ENCODE peak calls at places on chromosome 2, in five cellular contexts. N is CD4-positive, alpha-beta memory T cell; C is GM20000; I is hippocampal formation; O is activated CD8-positive, alpha-beta memory T cell treated with anti-CD3 and anti-CD28 coated beads for 24 hours. Q is an unnamed sample.

GRCh38 chr2:46252891-46253659 is 44.1 kb upstream of the EPAS1 start:
- DNase-seq in N (no peak), C (no peak), I (no peak), O (no peak), Q (peak; percentile 70)

GRCh38 chr2:14776216-14776615 is 143.7 kb downstream of the LRATD1 start:
- DNase-seq in N (no peak), C (no peak), I (no peak), O (no peak), Q (no peak)

GRCh38 chr2:158414538-158414937 is 42.0 kb downstream of the CCDC148 start:
- DNase-seq in N (no peak), C (no peak), I (no peak), O (no peak), Q (peak; percentile 72)

GRCh38 chr2:46347649-46348280 is 50.6 kb downstream of the EPAS1 start:
- DNase-seq in N (no peak), C (no peak), I (no peak), O (no peak), Q (no peak)

GRCh38 chr2:184154438-184154837 is 443.9 kb upstream of the ZNF804A start:
- DNase-seq in N (no peak), C (no peak), I (no peak), O (no peak), Q (peak; percentile 65)

GRCh38 chr2:239289545-239289944 is 111.3 kb downstream of the HDAC4 start:
- DNase-seq in N (peak; percentile 54), C (no peak), I (no peak), O (no peak), Q (no peak)

GRCh38 chr2:239163306-239164070 is 237.3 kb downstream of the HDAC4 start:
- DNase-seq in N (no peak), C (no peak), I (no peak), O (no peak), Q (no peak)

GRCh38 chr2:216932113-216932512 is 72.2 kb upstream of the TNP1 start:
- DNase-seq in N (no peak), C (no peak), I (no peak), O (no peak), Q (no peak)

GRCh38 chr2:108637304-108637669 is 82.0 kb upstream of the RANBP2 start:
- DNase-seq in N (no peak), C (peak; percentile 58), I (peak; percentile 37), O (no peak), Q (peak; percentile 93)

GRCh38 chr2:172340394-172340793 is 87.0 kb upstream of the ITGA6 start:
- DNase-seq in N (no peak), C (no peak), I (no peak), O (no peak), Q (no peak)

GRCh38 chr2:236538242-236538641 is 31.4 kb upstream of the ACKR3 start:
- DNase-seq in N (no peak), C (no peak), I (no peak), O (peak; percentile 70), Q (no peak)

GRCh38 chr2:190889175-190889943 is 8.7 kb downstream of the GLS start:
- DNase-seq in N (no peak), C (no peak), I (no peak), O (no peak), Q (no peak)

GRCh38 chr2:189960346-189960745 is 102.2 kb downstream of the MSTN start:
- DNase-seq in N (no peak), C (no peak), I (no peak), O (no peak), Q (no peak)

GRCh38 chr2:140986456-140986855 is 1144.4 kb downstream of the LRP1B start:
- DNase-seq in N (no peak), C (no peak), I (no peak), O (no peak), Q (no peak)

GRCh38 chr2:119024152-119024551 is 82.2 kb downstream of the MARCO start:
- DNase-seq in N (no peak), C (no peak), I (no peak), O (no peak), Q (no peak)

GRCh38 chr2:205002390-205002789 is 457.1 kb downstream of the PARD3B start:
- DNase-seq in N (no peak), C (no peak), I (no peak), O (no peak), Q (no peak)

GRCh38 chr2:203002054-203002821 is 12.4 kb upstream of the NBEAL1 start:
- DNase-seq in N (no peak), C (no peak), I (no peak), O (no peak), Q (no peak)

GRCh38 chr2:71891155-71891554 is 256.5 kb downstream of the CYP26B1 start:
- DNase-seq in N (no peak), C (no peak), I (no peak), O (peak; percentile 11), Q (no peak)

GRCh38 chr2:47771211-47771610 is 11.7 kb upstream of the MSH6 start:
- DNase-seq in N (no peak), C (no peak), I (peak; percentile 82), O (no peak), Q (peak; percentile 84)

GRCh38 chr2:74379851-74380789 is at the start of gene DCTN1:
- DNase-seq in N (no peak), C (peak; percentile 63), I (peak; percentile 55), O (peak; percentile 61), Q (peak; percentile 90)

GRCh38 chr2:109538551-109538950 is 75.2 kb downstream of the SEPTIN10 start:
- DNase-seq in N (no peak), C (no peak), I (no peak), O (no peak), Q (no peak)

GRCh38 chr2:70461981-70462876 is 91.4 kb downstream of the TGFA start:
- DNase-seq in N (no peak), C (no peak), I (no peak), O (no peak), Q (no peak)

GRCh38 chr2:45138904-45139303 is 129.7 kb upstream of the SIX2 start:
- DNase-seq in N (no peak), C (no peak), I (no peak), O (no peak), Q (no peak)

GRCh38 chr2:47528874-47529273 is 125.9 kb downstream of the MSH2 start:
- DNase-seq in N (no peak), C (no peak), I (no peak), O (no peak), Q (peak; percentile 50)

GRCh38 chr2:11379558-11379957 is 35.1 kb upstream of the ROCK2 start:
- DNase-seq in N (no peak), C (no peak), I (no peak), O (no peak), Q (peak; percentile 56)

GRCh38 chr2:56127013-56127772 is 56.6 kb upstream of the CCDC85A start:
- DNase-seq in N (no peak), C (no peak), I (no peak), O (no peak), Q (no peak)

GRCh38 chr2:237466266-237466665 is 20.8 kb upstream of the MLPH start:
- DNase-seq in N (no peak), C (no peak), I (no peak), O (no peak), Q (no peak)

GRCh38 chr2:98388601-98389247 is 42.5 kb downstream of the CNGA3 start:
- DNase-seq in N (no peak), C (no peak), I (no peak), O (no peak), Q (no peak)

GRCh38 chr2:75606851-75607798 is 39.5 kb upstream of the MRPL19 start:
- DNase-seq in N (no peak), C (no peak), I (no peak), O (no peak), Q (peak; percentile 62)

GRCh38 chr2:242075163-242075562 is 205.6 kb downstream of the RTP5 start:
- DNase-seq in N (no peak), C (no peak), I (no peak), O (no peak), Q (peak; percentile 66)

GRCh38 chr2:42360890-42361727 is at the start of gene COX7A2L:
- DNase-seq in N (peak; percentile 97), C (peak; percentile 93), I (peak; percentile 98), O (peak; percentile 97), Q (peak; percentile 99)

GRCh38 chr2:84487298-84487996 is 28.4 kb upstream of the SUCLG1 start:
- DNase-seq in N (no peak), C (no peak), I (no peak), O (no peak), Q (peak; percentile 44)

GRCh38 chr2:26529406-26530070 is 51.6 kb upstream of the OTOF start:
- DNase-seq in N (no peak), C (no peak), I (no peak), O (no peak), Q (no peak)

GRCh38 chr2:170813611-170814550 is 2.8 kb upstream of the GAD1 start:
- DNase-seq in N (no peak), C (no peak), I (no peak), O (no peak), Q (peak; percentile 77)

GRCh38 chr2:232350804-232351685 is 27.5 kb upstream of the ALPP start:
- DNase-seq in N (no peak), C (no peak), I (no peak), O (no peak), Q (no peak)

GRCh38 chr2:105600949-105601708 is 143.6 kb upstream of the NCK2 start:
- DNase-seq in N (no peak), C (no peak), I (no peak), O (no peak), Q (no peak)

GRCh38 chr2:105261061-105261460 is 19.5 kb downstream of the GPR45 start:
- DNase-seq in N (no peak), C (no peak), I (no peak), O (no peak), Q (peak; percentile 96)

GRCh38 chr2:102826904-102827303 is 65.1 kb downstream of the TMEM182 start:
- DNase-seq in N (no peak), C (no peak), I (no peak), O (no peak), Q (peak; percentile 20)

GRCh38 chr2:157262248-157262647 is 4.7 kb downstream of the GALNT5 start:
- DNase-seq in N (no peak), C (no peak), I (no peak), O (no peak), Q (no peak)

GRCh38 chr2:207133493-207133861 is 32.3 kb downstream of the KLF7 start:
- DNase-seq in N (no peak), C (no peak), I (no peak), O (no peak), Q (peak; percentile 34)